ENCODE peak calls at places on chromosome 12, in eight cellular contexts. B is HCT116, I is A549, C is HepG2, U is K562, N is GM12878, K is SK-N-SH, T is H1. H is an unnamed sample.

GRCh38 chr12:31985832-31986231 is 26.6 kb downstream of the RESF1 start:
- DNase-seq in B (no peak), I (no peak), C (no peak), U (no peak), N (no peak), K (no peak), T (no peak), H (no peak)

GRCh38 chr12:89461649-89462612 is 62.7 kb downstream of the GALNT4 start:
- DNase-seq in B (peak; percentile 57), I (peak; percentile 64), C (peak; percentile 44), U (peak; percentile 47), N (no peak), K (peak; percentile 36), T (no peak), H (peak; percentile 82)

GRCh38 chr12:117857632-117858274 is 111.0 kb downstream of the KSR2 start:
- DNase-seq in B (no peak), I (peak; percentile 79), C (peak; percentile 35), U (peak; percentile 58), N (peak; percentile 25), K (peak; percentile 71), T (peak; percentile 87), H (peak; percentile 22)

GRCh38 chr12:55932546-55932919 is 1.6 kb downstream of the DGKA start:
- DNase-seq in B (no peak), I (peak; percentile 32), C (no peak), U (no peak), N (no peak), K (peak; percentile 44), T (no peak), H (peak; percentile 33)

GRCh38 chr12:46442723-46443122 is 70.2 kb upstream of the SLC38A2 start:
- DNase-seq in B (peak; percentile 77), I (no peak), C (no peak), U (no peak), N (no peak), K (no peak), T (no peak), H (peak; percentile 40)

GRCh38 chr12:32069731-32070130 is 36.9 kb upstream of the BICD1 start:
- DNase-seq in B (no peak), I (no peak), C (no peak), U (no peak), N (no peak), K (no peak), T (no peak), H (no peak)

GRCh38 chr12:44127966-44128365 is 292.1 kb downstream of the TMEM117 start:
- DNase-seq in B (no peak), I (no peak), C (no peak), U (no peak), N (no peak), K (no peak), T (no peak), H (no peak)

GRCh38 chr12:42477931-42478330 is 111.6 kb downstream of the PRICKLE1 start:
- DNase-seq in B (no peak), I (no peak), C (no peak), U (no peak), N (no peak), K (no peak), T (no peak), H (peak; percentile 91)

GRCh38 chr12:42696424-42697149 is 107.0 kb upstream of the PRICKLE1 start:
- DNase-seq in B (no peak), I (no peak), C (no peak), U (no peak), N (no peak), K (no peak), T (no peak), H (peak; percentile 64)

GRCh38 chr12:30927210-30927576 is 645 bp downstream of the TSPAN11 start:
- DNase-seq in B (no peak), I (no peak), C (no peak), U (no peak), N (no peak), K (peak; percentile 51), T (no peak), H (no peak)

GRCh38 chr12:20548592-20548991 is 146.5 kb upstream of the SLCO1C1 start:
- DNase-seq in B (no peak), I (no peak), C (no peak), U (no peak), N (no peak), K (no peak), T (no peak), H (no peak)

GRCh38 chr12:52739963-52740362 is 36.6 kb upstream of the KRT77 start:
- DNase-seq in B (no peak), I (no peak), C (no peak), U (no peak), N (no peak), K (no peak), T (no peak), H (no peak)

GRCh38 chr12:108241961-108242360 is 97.2 kb downstream of the CMKLR1 start:
- DNase-seq in B (no peak), I (no peak), C (no peak), U (peak; percentile 15), N (no peak), K (no peak), T (no peak), H (no peak)

GRCh38 chr12:53739285-53740129 is 12.3 kb upstream of the CALCOCO1 start:
- DNase-seq in B (no peak), I (no peak), C (no peak), U (no peak), N (no peak), K (peak; percentile 48), T (no peak), H (no peak)

GRCh38 chr12:65824314-65824563 is at the start of gene HMGA2:
- DNase-seq in B (peak; percentile 78), I (no peak), C (no peak), U (no peak), N (no peak), K (no peak), T (peak; percentile 75), H (peak; percentile 84)

GRCh38 chr12:95976416-95976832 is 19.7 kb downstream of the HAL start:
- DNase-seq in B (no peak), I (no peak), C (peak; percentile 82), U (no peak), N (no peak), K (no peak), T (no peak), H (peak; percentile 15)

GRCh38 chr12:109753959-109754358 is 40.3 kb downstream of the FAM222A start:
- DNase-seq in B (no peak), I (no peak), C (no peak), U (no peak), N (no peak), K (peak; percentile 34), T (peak; percentile 26), H (no peak)

GRCh38 chr12:115930336-115930735 is 347.2 kb downstream of the MED13L start:
- DNase-seq in B (no peak), I (no peak), C (no peak), U (no peak), N (no peak), K (no peak), T (no peak), H (no peak)

GRCh38 chr12:115934877-115935276 is 342.6 kb downstream of the MED13L start:
- DNase-seq in B (no peak), I (no peak), C (no peak), U (no peak), N (no peak), K (no peak), T (no peak), H (no peak)

GRCh38 chr12:115934046-115934445 is 343.4 kb downstream of the MED13L start:
- DNase-seq in B (no peak), I (no peak), C (no peak), U (no peak), N (no peak), K (no peak), T (no peak), H (no peak)

GRCh38 chr12:115937345-115937744 is 340.1 kb downstream of the MED13L start:
- DNase-seq in B (no peak), I (no peak), C (no peak), U (no peak), N (no peak), K (no peak), T (no peak), H (no peak)

GRCh38 chr12:115932073-115932472 is 345.4 kb downstream of the MED13L start:
- DNase-seq in B (no peak), I (no peak), C (no peak), U (no peak), N (no peak), K (no peak), T (no peak), H (no peak)
- TF ChIP-seq RAD21 in B (no peak), I (no peak), C (no peak), U (no peak), N (no peak), K (no peak), T (no peak), H (no peak)

DNA sequence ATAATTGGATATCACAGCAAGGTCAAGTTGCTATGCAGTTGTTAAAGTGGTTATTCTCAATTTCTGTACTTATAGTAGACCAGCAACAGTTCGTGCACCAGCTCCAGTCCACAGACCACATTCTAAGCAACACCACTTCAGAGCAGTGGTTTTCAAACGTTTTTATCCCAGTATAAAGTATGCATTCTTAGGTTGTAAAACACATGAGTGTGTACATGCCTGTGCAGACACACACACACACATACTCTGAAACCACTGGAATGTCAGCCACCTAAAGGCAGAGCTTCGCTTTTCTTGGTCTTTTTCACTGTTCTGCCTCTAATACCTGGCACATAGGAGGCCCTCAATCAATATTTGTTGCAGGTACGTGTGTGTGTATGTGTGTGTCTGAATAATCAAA is 22.2 kb upstream of the C12orf71 start:
- DNase-seq in B (no peak), I (no peak), C (no peak), U (no peak), N (no peak), K (no peak), T (no peak), H (peak; percentile 59)
- TF ChIP-seq RAD21 in B (no peak), I (no peak), C (no peak), U (no peak), N (no peak), K (no peak), T (no peak), H (no peak)

GRCh38 chr12:1318327-1319031 is 275.9 kb downstream of the FBXL14 start:
- DNase-seq in B (no peak), I (no peak), C (no peak), U (no peak), N (no peak), K (no peak), T (no peak), H (peak; percentile 31)
- TF ChIP-seq RAD21 in B (no peak), I (no peak), C (no peak), U (no peak), N (no peak), K (no peak), T (no peak), H (no peak)

GRCh38 chr12:104671407-104672095 is 214.8 kb downstream of the CHST11 start:
- DNase-seq in B (peak; percentile 93), I (peak; percentile 99), C (peak; percentile 53), U (peak; percentile 60), N (peak; percentile 88), K (peak; percentile 40), T (no peak), H (peak; percentile 84)

GRCh38 chr12:104673294-104674062 is 216.7 kb downstream of the CHST11 start:
- DNase-seq in B (no peak), I (no peak), C (no peak), U (no peak), N (no peak), K (peak; percentile 29), T (no peak), H (no peak)

GRCh38 chr12:104672096-104672445 is 215.3 kb downstream of the CHST11 start:
- DNase-seq in B (no peak), I (no peak), C (no peak), U (no peak), N (no peak), K (no peak), T (no peak), H (no peak)

GRCh38 chr12:104674083-104674482 is 217.3 kb downstream of the CHST11 start:
- DNase-seq in B (no peak), I (no peak), C (no peak), U (no peak), N (no peak), K (peak; percentile 26), T (no peak), H (no peak)

GRCh38 chr12:104672501-104673265 is 215.9 kb downstream of the CHST11 start:
- DNase-seq in B (no peak), I (peak; percentile 51), C (no peak), U (no peak), N (no peak), K (no peak), T (no peak), H (no peak)
- TF ChIP-seq RAD21 in B (no peak), I (no peak), C (no peak), U (no peak), N (no peak), K (no peak), T (no peak), H (no peak)

H was measured in IMR-90.